ENCODE peak calls at places on chromosomes 11 and 22, in eight cellular contexts. One of them, this sample, is unnamed.

GRCh38 chr22:19853058-19853878 is 1.4 kb downstream of the GNB1L start:
- DNase-seq in prostate gland: no peak
- DNase-seq in thoracic aorta: no peak
- DNase-seq in tibial nerve: no peak
- DNase-seq in A549: no peak
- DNase-seq in cardiac muscle cell: no peak
- DNase-seq in neural progenitor cell: no peak
- DNase-seq in body of pancreas: no peak
- DNase-seq in this sample: no peak

GRCh38 chr22:44491666-44492405 is 6.2 kb downstream of the RTL6 start:
- DNase-seq in prostate gland: no peak
- DNase-seq in A549: no peak
- DNase-seq in thoracic aorta: no peak
- DNase-seq in cardiac muscle cell: no peak
- DNase-seq in body of pancreas: no peak
- DNase-seq in neural progenitor cell: no peak
- DNase-seq in tibial nerve: no peak
- DNase-seq in this sample: no peak

GRCh38 chr11:113319085-113319484 is 4.7 kb downstream of the TTC12 start:
- DNase-seq in tibial nerve: no peak
- DNase-seq in body of pancreas: no peak
- DNase-seq in A549: no peak
- DNase-seq in cardiac muscle cell: no peak
- DNase-seq in neural progenitor cell: no peak
- DNase-seq in prostate gland: no peak
- DNase-seq in thoracic aorta: no peak
- DNase-seq in this sample: no peak

GRCh38 chr11:10288316-10288715 is 5.7 kb downstream of the SBF2 start:
- DNase-seq in prostate gland: no peak
- DNase-seq in A549: no peak
- DNase-seq in tibial nerve: no peak
- DNase-seq in cardiac muscle cell: no peak
- DNase-seq in body of pancreas: no peak
- DNase-seq in neural progenitor cell: no peak
- DNase-seq in thoracic aorta: no peak
- DNase-seq in this sample: no peak

GRCh38 chr11:17839973-17840611 is 105.5 kb downstream of the KCNC1 start:
- DNase-seq in body of pancreas: no peak
- DNase-seq in cardiac muscle cell: no peak
- DNase-seq in thoracic aorta: no peak
- DNase-seq in tibial nerve: no peak
- DNase-seq in neural progenitor cell: no peak
- DNase-seq in A549: no peak
- DNase-seq in prostate gland: no peak
- DNase-seq in this sample: no peak

GRCh38 chr11:126949066-126949945 is 51.3 kb downstream of the KIRREL3 start:
- DNase-seq in cardiac muscle cell: no peak
- DNase-seq in tibial nerve: no peak
- DNase-seq in prostate gland: no peak
- DNase-seq in thoracic aorta: no peak
- DNase-seq in neural progenitor cell: peak; percentile 48
- DNase-seq in body of pancreas: no peak
- DNase-seq in A549: no peak
- DNase-seq in this sample: no peak

GRCh38 chr22:27885977-27886842 is 32.8 kb downstream of the PITPNB start:
- DNase-seq in cardiac muscle cell: peak; percentile 66
- DNase-seq in body of pancreas: peak; percentile 42
- DNase-seq in A549: peak; percentile 44
- DNase-seq in thoracic aorta: no peak
- DNase-seq in neural progenitor cell: peak; percentile 61
- DNase-seq in tibial nerve: peak; percentile 25
- DNase-seq in prostate gland: peak; percentile 23
- DNase-seq in this sample: peak; percentile 60

GRCh38 chr11:28089378-28089777 is 18.6 kb downstream of the KIF18A start:
- DNase-seq in prostate gland: no peak
- DNase-seq in thoracic aorta: no peak
- DNase-seq in tibial nerve: no peak
- DNase-seq in neural progenitor cell: no peak
- DNase-seq in A549: no peak
- DNase-seq in cardiac muscle cell: no peak
- DNase-seq in body of pancreas: no peak
- DNase-seq in this sample: no peak

GRCh38 chr22:23069502-23070357 is 589 bp upstream of the GNAZ start:
- DNase-seq in prostate gland: peak; percentile 90
- DNase-seq in tibial nerve: peak; percentile 84
- DNase-seq in cardiac muscle cell: peak; percentile 93
- DNase-seq in thoracic aorta: peak; percentile 51
- DNase-seq in body of pancreas: peak; percentile 94
- DNase-seq in A549: peak; percentile 46
- DNase-seq in neural progenitor cell: peak; percentile 98
- DNase-seq in this sample: peak; percentile 95

GRCh38 chr22:23072035-23072910 is 2.0 kb downstream of the GNAZ start:
- DNase-seq in thoracic aorta: no peak
- DNase-seq in neural progenitor cell: no peak
- DNase-seq in prostate gland: no peak
- DNase-seq in body of pancreas: no peak
- DNase-seq in tibial nerve: no peak
- DNase-seq in A549: no peak
- DNase-seq in cardiac muscle cell: no peak
- DNase-seq in this sample: no peak

GRCh38 chr22:23070418-23071162 is at the start of gene GNAZ:
- DNase-seq in tibial nerve: no peak
- DNase-seq in prostate gland: no peak
- DNase-seq in A549: no peak
- DNase-seq in thoracic aorta: no peak
- DNase-seq in cardiac muscle cell: peak; percentile 30
- DNase-seq in body of pancreas: peak; percentile 18
- DNase-seq in neural progenitor cell: peak; percentile 82
- DNase-seq in this sample: no peak

GRCh38 chr22:23072911-23073491 is 2.7 kb downstream of the GNAZ start:
- DNase-seq in cardiac muscle cell: no peak
- DNase-seq in prostate gland: no peak
- DNase-seq in neural progenitor cell: no peak
- DNase-seq in thoracic aorta: no peak
- DNase-seq in body of pancreas: no peak
- DNase-seq in tibial nerve: no peak
- DNase-seq in A549: no peak
- DNase-seq in this sample: no peak

DNA sequence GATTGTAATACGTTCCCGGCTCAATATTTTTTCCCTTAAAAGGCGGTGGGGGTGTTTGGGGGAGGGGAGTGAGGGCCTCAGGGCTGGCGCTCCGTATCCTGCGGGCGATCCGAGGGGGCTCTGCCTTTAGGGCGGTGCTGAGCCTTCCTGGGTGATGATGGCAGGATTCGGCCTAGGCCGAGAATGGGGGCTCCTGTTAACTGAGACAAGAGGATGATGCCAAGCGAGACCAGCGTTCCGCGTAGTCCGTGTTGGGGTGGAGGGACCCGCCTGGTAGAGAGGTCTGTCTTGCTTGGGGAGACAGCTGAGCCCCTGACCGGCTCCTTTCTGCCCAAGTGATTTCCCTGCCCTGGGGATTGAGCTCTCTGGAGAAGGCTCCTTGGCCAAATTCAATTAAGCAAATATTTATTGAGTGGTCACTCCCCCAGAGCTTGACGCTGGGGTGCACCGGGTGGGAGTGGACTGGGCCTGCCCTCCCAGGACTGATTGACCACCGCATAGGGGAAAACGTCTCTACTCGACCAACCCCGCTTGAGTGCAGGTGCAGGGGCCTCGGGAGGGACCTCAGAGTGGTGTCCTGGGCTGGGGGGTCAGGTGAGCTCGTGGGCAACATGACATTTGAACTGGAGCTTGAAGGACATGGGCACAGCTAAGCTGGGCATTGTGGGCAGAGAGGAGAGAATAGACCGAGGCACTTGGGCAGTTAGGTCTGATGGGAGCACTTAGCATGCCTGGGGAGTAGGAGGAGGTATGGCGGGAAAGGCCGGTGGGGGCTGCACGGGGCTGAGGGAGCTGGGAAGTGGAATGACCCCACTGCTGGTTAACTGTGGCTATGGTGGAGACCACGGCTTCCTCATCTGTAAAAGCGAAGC is 1.1 kb downstream of the GNAZ start:
- DNase-seq in thoracic aorta: no peak
- DNase-seq in prostate gland: no peak
- DNase-seq in neural progenitor cell: no peak
- DNase-seq in body of pancreas: peak; percentile 14
- DNase-seq in tibial nerve: no peak
- DNase-seq in A549: no peak
- DNase-seq in cardiac muscle cell: no peak
- DNase-seq in this sample: no peak
- H3K4me1 ChIP-seq in thoracic aorta: peaks cover 16% of the 10 kb centered on the region
- H3K4me1 ChIP-seq in prostate gland: peaks cover 11% of the 10 kb centered on the region
- H3K4me1 ChIP-seq in neural progenitor cell: peaks cover 7% of the 10 kb centered on the region
- H3K4me1 ChIP-seq in body of pancreas: peaks cover 16% of the 10 kb centered on the region
- H3K4me1 ChIP-seq in tibial nerve: peaks cover 15% of the 10 kb centered on the region
- H3K4me1 ChIP-seq in A549: peaks cover 7% of the 10 kb centered on the region
- H3K4me1 ChIP-seq in cardiac muscle cell: no peaks in the 10 kb centered on the region
- H3K4me1 ChIP-seq in this sample: peaks cover 13% of the 10 kb centered on the region

DNA sequence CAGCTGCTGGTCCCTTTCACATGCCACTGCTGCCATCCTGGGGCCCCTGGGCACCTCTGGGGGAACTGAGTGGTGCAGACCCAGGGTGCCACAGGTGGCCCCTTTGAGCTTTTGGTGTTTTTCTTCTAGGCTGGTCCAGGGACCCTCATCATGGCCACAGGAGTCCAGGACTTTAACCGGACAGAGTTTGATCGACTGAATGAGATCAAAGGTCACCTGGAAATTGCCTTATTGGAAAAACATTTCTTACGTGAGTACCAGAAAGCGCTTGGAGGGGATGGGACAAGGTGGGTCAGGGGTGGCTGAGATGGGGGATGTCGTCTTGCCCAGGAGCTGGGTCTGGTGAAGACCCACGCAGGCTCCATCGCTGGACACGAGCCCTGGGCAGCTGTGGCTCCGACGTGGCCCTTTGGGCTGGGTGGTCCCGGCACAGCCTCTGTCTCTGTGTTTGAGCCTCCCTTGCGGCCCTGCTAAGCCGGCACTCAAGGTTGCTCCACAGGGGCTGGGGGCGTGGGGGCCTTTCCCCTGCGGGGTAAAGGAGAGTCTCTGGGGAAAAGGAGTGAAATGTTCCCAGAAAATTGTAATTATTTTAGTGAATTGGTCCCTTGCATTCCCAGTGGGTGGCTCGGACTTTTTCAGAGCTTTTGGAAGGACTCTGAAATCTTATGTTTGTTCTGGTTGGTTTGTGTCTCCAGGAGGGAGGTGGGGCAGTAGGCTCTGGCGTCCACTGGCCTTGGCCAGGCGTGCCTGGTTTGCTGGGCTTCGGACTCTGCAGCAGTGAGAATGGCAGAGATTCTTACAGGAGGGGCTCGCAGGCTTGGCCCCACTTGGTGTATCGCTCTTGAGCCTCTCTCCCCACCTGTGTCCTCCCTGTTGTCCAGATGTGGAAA is 17.8 kb downstream of the GRAMD4 start:
- DNase-seq in A549: no peak
- DNase-seq in thoracic aorta: no peak
- DNase-seq in prostate gland: no peak
- DNase-seq in body of pancreas: no peak
- DNase-seq in cardiac muscle cell: no peak
- DNase-seq in tibial nerve: no peak
- DNase-seq in neural progenitor cell: no peak
- DNase-seq in this sample: no peak
- H3K4me1 ChIP-seq in A549: peaks cover 23% of the 10 kb centered on the region
- H3K4me1 ChIP-seq in thoracic aorta: no peaks in the 10 kb centered on the region
- H3K4me1 ChIP-seq in prostate gland: no peaks in the 10 kb centered on the region
- H3K4me1 ChIP-seq in body of pancreas: peaks cover 31% of the 10 kb centered on the region
- H3K4me1 ChIP-seq in cardiac muscle cell: peaks cover 24% of the 10 kb centered on the region
- H3K4me1 ChIP-seq in tibial nerve: no peaks in the 10 kb centered on the region
- H3K4me1 ChIP-seq in neural progenitor cell: peaks cover 20% of the 10 kb centered on the region
- H3K4me1 ChIP-seq in this sample: no peaks in the 10 kb centered on the region

GRCh38 chr11:67268684-67269268 is 2.5 kb downstream of the GRK2 start:
- DNase-seq in thoracic aorta: no peak
- DNase-seq in A549: no peak
- DNase-seq in neural progenitor cell: no peak
- DNase-seq in tibial nerve: no peak
- DNase-seq in cardiac muscle cell: no peak
- DNase-seq in prostate gland: no peak
- DNase-seq in body of pancreas: peak; percentile 9
- DNase-seq in this sample: no peak

GRCh38 chr11:67267188-67268035 is 1.1 kb downstream of the GRK2 start:
- DNase-seq in prostate gland: peak; percentile 58
- DNase-seq in body of pancreas: peak; percentile 76
- DNase-seq in A549: no peak
- DNase-seq in cardiac muscle cell: no peak
- DNase-seq in neural progenitor cell: no peak
- DNase-seq in tibial nerve: no peak
- DNase-seq in thoracic aorta: no peak
- DNase-seq in this sample: no peak

GRCh38 chr11:67269401-67270255 is 3.4 kb downstream of the GRK2 start:
- DNase-seq in thoracic aorta: no peak
- DNase-seq in tibial nerve: no peak
- DNase-seq in neural progenitor cell: no peak
- DNase-seq in prostate gland: no peak
- DNase-seq in cardiac muscle cell: no peak
- DNase-seq in body of pancreas: peak; percentile 65
- DNase-seq in A549: no peak
- DNase-seq in this sample: no peak

GRCh38 chr11:67266424-67267187 is at the start of gene GRK2:
- DNase-seq in A549: peak; percentile 44
- DNase-seq in neural progenitor cell: peak; percentile 37
- DNase-seq in cardiac muscle cell: peak; percentile 79
- DNase-seq in body of pancreas: peak; percentile 60
- DNase-seq in tibial nerve: no peak
- DNase-seq in thoracic aorta: no peak
- DNase-seq in prostate gland: no peak
- DNase-seq in this sample: no peak

DNA sequence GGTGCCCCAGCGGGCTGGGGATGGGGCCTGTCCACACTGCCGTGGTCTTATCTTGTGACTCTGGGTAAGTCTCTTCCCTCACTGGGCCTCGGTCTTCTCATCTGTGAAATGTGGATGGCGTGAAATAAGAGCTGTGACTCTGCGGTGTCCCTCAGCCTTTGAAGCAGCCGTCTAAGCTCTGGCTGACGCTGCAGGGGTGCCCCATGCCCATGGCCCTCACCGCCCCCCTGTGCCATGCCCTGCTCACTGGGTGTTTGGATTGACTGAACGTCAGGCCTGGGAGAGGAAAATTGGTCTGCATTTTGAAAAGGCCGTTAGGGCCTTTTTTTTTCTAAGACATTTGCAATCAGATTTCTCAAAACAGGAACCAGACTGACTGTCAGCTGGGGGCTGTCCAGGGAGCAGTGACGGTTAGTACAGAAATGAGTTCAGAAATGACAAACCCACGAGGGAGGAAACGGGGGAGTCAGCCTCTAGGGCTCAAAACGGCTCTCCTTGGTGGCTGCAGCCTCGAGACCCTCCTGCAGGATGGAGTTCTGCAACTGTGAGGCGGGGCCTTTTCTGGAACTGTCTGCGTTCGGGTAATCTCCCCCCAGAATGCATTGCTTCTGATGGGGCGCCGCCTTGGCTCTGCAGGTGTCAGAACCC is 1.9 kb downstream of the GRK2 start:
- DNase-seq in prostate gland: no peak
- DNase-seq in body of pancreas: no peak
- DNase-seq in tibial nerve: no peak
- DNase-seq in A549: no peak
- DNase-seq in neural progenitor cell: no peak
- DNase-seq in thoracic aorta: no peak
- DNase-seq in cardiac muscle cell: no peak
- DNase-seq in this sample: no peak
- H3K4me1 ChIP-seq in prostate gland: peaks cover 44% of the 10 kb centered on the region
- H3K4me1 ChIP-seq in body of pancreas: peaks cover 66% of the 10 kb centered on the region
- H3K4me1 ChIP-seq in tibial nerve: peaks cover 57% of the 10 kb centered on the region
- H3K4me1 ChIP-seq in A549: peaks cover 25% of the 10 kb centered on the region
- H3K4me1 ChIP-seq in neural progenitor cell: peaks cover 32% of the 10 kb centered on the region
- H3K4me1 ChIP-seq in thoracic aorta: peaks cover 77% of the 10 kb centered on the region
- H3K4me1 ChIP-seq in cardiac muscle cell: peaks cover 15% of the 10 kb centered on the region
- H3K4me1 ChIP-seq in this sample: peaks cover 67% of the 10 kb centered on the region

DNA sequence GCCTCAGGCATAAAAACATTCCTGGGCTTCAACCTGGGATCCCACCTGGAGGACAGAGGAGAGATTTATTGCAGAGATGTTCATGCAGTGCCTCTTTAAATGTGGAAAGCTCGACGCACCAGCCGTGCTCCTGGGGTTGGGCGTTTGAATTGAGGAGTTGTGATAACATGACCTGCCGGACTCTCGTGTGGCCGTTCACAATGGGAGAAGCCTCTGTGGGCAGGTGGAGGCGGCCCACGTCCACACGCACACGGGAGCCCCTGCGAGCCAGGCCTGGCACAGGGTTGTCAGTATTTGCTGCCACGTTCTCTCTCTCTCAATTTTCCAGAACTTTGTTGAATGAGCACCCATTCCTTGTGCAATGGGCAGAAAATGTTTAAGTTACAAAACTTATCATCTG is 58.3 kb upstream of the PPARA start:
- DNase-seq in body of pancreas: peak; percentile 20
- DNase-seq in prostate gland: no peak
- DNase-seq in A549: no peak
- DNase-seq in neural progenitor cell: no peak
- DNase-seq in cardiac muscle cell: no peak
- DNase-seq in thoracic aorta: no peak
- DNase-seq in tibial nerve: no peak
- DNase-seq in this sample: no peak
- H3K4me1 ChIP-seq in body of pancreas: peaks cover 99% of the 10 kb centered on the region
- H3K4me1 ChIP-seq in prostate gland: peaks cover 57% of the 10 kb centered on the region
- H3K4me1 ChIP-seq in A549: peaks cover 77% of the 10 kb centered on the region
- H3K4me1 ChIP-seq in neural progenitor cell: peaks cover 6% of the 10 kb centered on the region
- H3K4me1 ChIP-seq in cardiac muscle cell: no peaks in the 10 kb centered on the region
- H3K4me1 ChIP-seq in thoracic aorta: peaks cover 96% of the 10 kb centered on the region
- H3K4me1 ChIP-seq in tibial nerve: peaks cover 93% of the 10 kb centered on the region
- H3K4me1 ChIP-seq in this sample: peaks cover 84% of the 10 kb centered on the region